ENCODE peak calls at places on chromosomes 6 and 20, in eight cellular contexts. A is ovary, G is IMR-90, S is transverse colon, Q is tibial nerve, D is breast epithelium, T is body of pancreas, F is HCT116. I is an unnamed sample.

GRCh38 chr6:1082040-1082935 is 229.6 kb upstream of the FOXQ1 start:
- DNase-seq in T (no peak), Q (no peak), D (no peak), A (no peak), F (no peak), G (peak; percentile 73), S (no peak), I (no peak)

GRCh38 chr20:36861875-36862801 is 13.8 kb upstream of the TLDC2 start:
- DNase-seq in F (peak; percentile 42), A (peak; percentile 89), T (peak; percentile 66), D (peak; percentile 95), Q (peak; percentile 85), G (peak; percentile 83), S (peak; percentile 80), I (peak; percentile 90)

GRCh38 chr6:139801571-139802321 is 427.3 kb upstream of the CITED2 start:
- DNase-seq in D (no peak), S (no peak), F (no peak), T (no peak), G (peak; percentile 49), A (no peak), Q (no peak), I (no peak)

GRCh38 chr20:50317116-50317515 is 126.5 kb downstream of the CEBPB start:
- DNase-seq in T (no peak), S (peak; percentile 4), G (no peak), A (no peak), Q (no peak), D (no peak), F (no peak), I (no peak)

GRCh38 chr6:112214749-112215269 is 39.6 kb downstream of the LAMA4 start:
- DNase-seq in Q (no peak), S (no peak), F (no peak), D (no peak), T (no peak), A (no peak), G (peak; percentile 3), I (no peak)

GRCh38 chr20:50267041-50267865 is 76.6 kb downstream of the CEBPB start:
- DNase-seq in T (peak; percentile 82), A (no peak), F (peak; percentile 67), D (peak; percentile 79), Q (peak; percentile 56), S (peak; percentile 92), G (peak; percentile 36), I (no peak)

GRCh38 chr6:156379946-156380707 is 397.1 kb upstream of the ARID1B start:
- DNase-seq in S (no peak), T (no peak), G (peak; percentile 59), Q (no peak), F (peak; percentile 10), D (no peak), A (no peak), I (no peak)

GRCh38 chr6:118735320-118735719 is 83.9 kb upstream of the CEP85L start:
- DNase-seq in A (no peak), S (no peak), T (no peak), D (no peak), F (no peak), G (no peak), Q (no peak), I (no peak)

GRCh38 chr20:62009322-62009721 is 56.4 kb downstream of the TAF4 start:
- DNase-seq in D (no peak), S (no peak), T (no peak), Q (no peak), G (no peak), A (no peak), F (no peak), I (no peak)

GRCh38 chr20:53579266-53579580 is 14.4 kb downstream of the ZNF217 start:
- DNase-seq in D (no peak), G (no peak), Q (no peak), A (no peak), S (no peak), F (no peak), T (no peak), I (no peak)

GRCh38 chr6:98812220-98812619 is 22.2 kb upstream of the POU3F2 start:
- DNase-seq in F (no peak), Q (no peak), T (no peak), S (no peak), D (no peak), A (no peak), G (no peak), I (no peak)
- TF ChIP-seq POLR2A in F (no peak), Q (no peak), T (no peak), S (no peak), D (no peak), A (no peak), G (no peak), I (no peak)

GRCh38 chr6:144607998-144608736 is 323.0 kb downstream of the UTRN start:
- DNase-seq in A (no peak), T (no peak), G (no peak), D (no peak), S (no peak), Q (no peak), F (no peak), I (no peak)
- H3K4me1 ChIP-seq in A (no peaks in the 10 kb centered on the region), T (no peaks in the 10 kb centered on the region), G (no peaks in the 10 kb centered on the region), D (no peaks in the 10 kb centered on the region), S (no peaks in the 10 kb centered on the region), Q (no peaks in the 10 kb centered on the region), F (peaks cover 8% of the 10 kb centered on the region), I (no peaks in the 10 kb centered on the region)

DNA sequence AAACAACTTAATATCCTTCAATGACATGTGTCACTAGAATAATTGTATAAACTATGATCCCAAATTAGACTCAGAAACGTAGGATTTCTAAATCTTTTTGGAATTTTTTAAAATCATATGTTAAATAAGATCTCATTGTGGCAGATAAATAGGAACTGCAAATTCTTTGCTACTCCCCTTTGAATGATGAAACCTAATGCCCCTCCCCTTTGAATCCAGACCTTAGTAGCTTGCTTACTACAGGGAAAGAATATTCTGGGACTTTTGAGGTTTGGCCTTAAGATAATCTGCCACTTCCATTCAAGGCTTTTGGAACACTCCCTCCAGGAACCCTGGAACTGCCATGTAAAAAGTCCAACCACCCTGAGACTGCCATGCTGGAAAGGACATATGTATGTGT is 7.2 kb downstream of the TDP2 start:
- DNase-seq in G (peak; percentile 23), S (no peak), D (no peak), F (no peak), T (no peak), Q (no peak), A (no peak), I (no peak)
- H3K27ac ChIP-seq in G (peak overlapping the region; percentile 61), S (peak overlapping the region; percentile 53), D (no peak overlapping the region), F (no peak overlapping the region), T (no peak overlapping the region), Q (peak overlapping the region; percentile 15), A (no peak overlapping the region), I (no peak overlapping the region)

GRCh38 chr6:79076881-79077641 is 993 bp downstream of the PHIP start:
- DNase-seq in S (peak; percentile 91), F (peak; percentile 69), T (peak; percentile 93), Q (peak; percentile 81), D (peak; percentile 82), A (peak; percentile 93), G (peak; percentile 95), I (peak; percentile 84)
- TF ChIP-seq POLR2A in S (peak; percentile 45), F (no peak), T (peak; percentile 57), Q (peak; percentile 51), D (no peak), A (no peak), G (peak; percentile 24), I (peak; percentile 53)

I was measured in uterus.